ENCODE peak calls at places on chromosomes 3 and 15, in nine cellular contexts. One of them, this sample, is unnamed.

GRCh38 chr15:91593081-91593480 is 260.4 kb upstream of the SLCO3A1 start:
- DNase-seq in IMR-90: peak
- DNase-seq in esophagus squamous epithelium: no peak
- DNase-seq in A549: no peak
- DNase-seq in ovary: no peak
- DNase-seq in breast epithelium: no peak
- DNase-seq in endothelial cell of umbilical vein: no peak
- DNase-seq in adrenal gland: no peak
- DNase-seq in heart left ventricle: no peak
- DNase-seq in this sample: no peak

GRCh38 chr3:190658106-190658505 is 144.2 kb downstream of the IL1RAP start:
- DNase-seq in A549: no peak
- DNase-seq in IMR-90: no peak
- DNase-seq in heart left ventricle: no peak
- DNase-seq in adrenal gland: no peak
- DNase-seq in breast epithelium: no peak
- DNase-seq in ovary: no peak
- DNase-seq in endothelial cell of umbilical vein: no peak
- DNase-seq in esophagus squamous epithelium: no peak
- DNase-seq in this sample: no peak

GRCh38 chr3:111812680-111813079 is 46.4 kb upstream of the PHLDB2 start:
- DNase-seq in esophagus squamous epithelium: no peak
- DNase-seq in breast epithelium: no peak
- DNase-seq in ovary: no peak
- DNase-seq in endothelial cell of umbilical vein: peak
- DNase-seq in adrenal gland: no peak
- DNase-seq in IMR-90: no peak
- DNase-seq in A549: no peak
- DNase-seq in heart left ventricle: no peak
- DNase-seq in this sample: no peak

GRCh38 chr3:126268866-126269265 is 88.3 kb downstream of the KLF15 start:
- DNase-seq in ovary: no peak
- DNase-seq in heart left ventricle: peak
- DNase-seq in A549: no peak
- DNase-seq in IMR-90: no peak
- DNase-seq in esophagus squamous epithelium: no peak
- DNase-seq in breast epithelium: no peak
- DNase-seq in adrenal gland: no peak
- DNase-seq in endothelial cell of umbilical vein: no peak
- DNase-seq in this sample: no peak

GRCh38 chr3:195897081-195897852 is 11.1 kb downstream of the TNK2 start:
- DNase-seq in A549: peak
- DNase-seq in esophagus squamous epithelium: no peak
- DNase-seq in heart left ventricle: peak
- DNase-seq in ovary: peak
- DNase-seq in endothelial cell of umbilical vein: peak
- DNase-seq in IMR-90: peak
- DNase-seq in breast epithelium: no peak
- DNase-seq in adrenal gland: peak
- DNase-seq in this sample: peak

GRCh38 chr3:18246336-18247060 is 178.6 kb downstream of the SATB1 start:
- DNase-seq in adrenal gland: no peak
- DNase-seq in heart left ventricle: no peak
- DNase-seq in ovary: no peak
- DNase-seq in endothelial cell of umbilical vein: no peak
- DNase-seq in A549: no peak
- DNase-seq in breast epithelium: no peak
- DNase-seq in IMR-90: no peak
- DNase-seq in esophagus squamous epithelium: no peak
- DNase-seq in this sample: no peak

GRCh38 chr3:177977381-177978158 is 558.7 kb upstream of the KCNMB2 start:
- DNase-seq in ovary: no peak
- DNase-seq in IMR-90: peak
- DNase-seq in A549: peak
- DNase-seq in esophagus squamous epithelium: no peak
- DNase-seq in adrenal gland: no peak
- DNase-seq in endothelial cell of umbilical vein: peak
- DNase-seq in breast epithelium: no peak
- DNase-seq in heart left ventricle: no peak
- DNase-seq in this sample: no peak

GRCh38 chr3:13208706-13209295 is 135.6 kb upstream of the IQSEC1 start:
- DNase-seq in heart left ventricle: no peak
- DNase-seq in ovary: no peak
- DNase-seq in endothelial cell of umbilical vein: no peak
- DNase-seq in adrenal gland: no peak
- DNase-seq in breast epithelium: no peak
- DNase-seq in esophagus squamous epithelium: no peak
- DNase-seq in A549: no peak
- DNase-seq in IMR-90: no peak
- DNase-seq in this sample: no peak

GRCh38 chr3:31050296-31050695 is 155.8 kb upstream of the GADL1 start:
- DNase-seq in heart left ventricle: no peak
- DNase-seq in breast epithelium: no peak
- DNase-seq in A549: no peak
- DNase-seq in endothelial cell of umbilical vein: no peak
- DNase-seq in esophagus squamous epithelium: no peak
- DNase-seq in IMR-90: no peak
- DNase-seq in ovary: no peak
- DNase-seq in adrenal gland: no peak
- DNase-seq in this sample: no peak

GRCh38 chr3:112653881-112654300 is 12.9 kb upstream of the CCDC80 start:
- DNase-seq in breast epithelium: no peak
- DNase-seq in ovary: peak
- DNase-seq in adrenal gland: no peak
- DNase-seq in endothelial cell of umbilical vein: no peak
- DNase-seq in esophagus squamous epithelium: no peak
- DNase-seq in heart left ventricle: peak
- DNase-seq in IMR-90: peak
- DNase-seq in A549: peak
- DNase-seq in this sample: no peak

GRCh38 chr3:146154316-146154715 is 6.7 kb downstream of the PLOD2 start:
- DNase-seq in adrenal gland: no peak
- DNase-seq in ovary: no peak
- DNase-seq in breast epithelium: no peak
- DNase-seq in heart left ventricle: no peak
- DNase-seq in IMR-90: no peak
- DNase-seq in endothelial cell of umbilical vein: no peak
- DNase-seq in A549: no peak
- DNase-seq in esophagus squamous epithelium: no peak
- DNase-seq in this sample: no peak

GRCh38 chr3:146155022-146155421 is 6.0 kb downstream of the PLOD2 start:
- DNase-seq in heart left ventricle: no peak
- DNase-seq in ovary: no peak
- DNase-seq in IMR-90: no peak
- DNase-seq in A549: no peak
- DNase-seq in breast epithelium: no peak
- DNase-seq in esophagus squamous epithelium: no peak
- DNase-seq in endothelial cell of umbilical vein: no peak
- DNase-seq in adrenal gland: no peak
- DNase-seq in this sample: no peak

GRCh38 chr3:146157325-146158060 is 3.5 kb downstream of the PLOD2 start:
- DNase-seq in heart left ventricle: no peak
- DNase-seq in adrenal gland: no peak
- DNase-seq in breast epithelium: no peak
- DNase-seq in endothelial cell of umbilical vein: peak
- DNase-seq in A549: no peak
- DNase-seq in esophagus squamous epithelium: no peak
- DNase-seq in ovary: no peak
- DNase-seq in IMR-90: no peak
- DNase-seq in this sample: no peak

GRCh38 chr3:146156801-146157310 is 4.1 kb downstream of the PLOD2 start:
- DNase-seq in endothelial cell of umbilical vein: peak
- DNase-seq in A549: no peak
- DNase-seq in IMR-90: no peak
- DNase-seq in breast epithelium: no peak
- DNase-seq in ovary: no peak
- DNase-seq in esophagus squamous epithelium: no peak
- DNase-seq in heart left ventricle: no peak
- DNase-seq in adrenal gland: no peak
- DNase-seq in this sample: no peak

GRCh38 chr3:146156060-146156459 is 4.9 kb downstream of the PLOD2 start:
- DNase-seq in breast epithelium: no peak
- DNase-seq in A549: no peak
- DNase-seq in heart left ventricle: no peak
- DNase-seq in ovary: no peak
- DNase-seq in endothelial cell of umbilical vein: peak
- DNase-seq in IMR-90: no peak
- DNase-seq in adrenal gland: no peak
- DNase-seq in esophagus squamous epithelium: no peak
- DNase-seq in this sample: no peak
- H3K27ac ChIP-seq in breast epithelium: peak
- H3K27ac ChIP-seq in A549: peak
- H3K27ac ChIP-seq in heart left ventricle: peak
- H3K27ac ChIP-seq in ovary: peak
- H3K27ac ChIP-seq in endothelial cell of umbilical vein: peak
- H3K27ac ChIP-seq in IMR-90: no peak
- H3K27ac ChIP-seq in adrenal gland: no peak
- H3K27ac ChIP-seq in esophagus squamous epithelium: peak
- H3K27ac ChIP-seq in this sample: peak

GRCh38 chr3:50321146-50321843 is 1.2 kb downstream of the HYAL2 start:
- DNase-seq in esophagus squamous epithelium: peak
- DNase-seq in IMR-90: peak
- DNase-seq in endothelial cell of umbilical vein: peak
- DNase-seq in A549: peak
- DNase-seq in adrenal gland: peak
- DNase-seq in heart left ventricle: peak
- DNase-seq in ovary: peak
- DNase-seq in breast epithelium: peak
- DNase-seq in this sample: peak
- TF ChIP-seq POLR2A in esophagus squamous epithelium: peak
- TF ChIP-seq POLR2A in IMR-90: peak
- TF ChIP-seq POLR2A in endothelial cell of umbilical vein: peak
- TF ChIP-seq POLR2A in A549: peak
- TF ChIP-seq POLR2A in adrenal gland: peak
- TF ChIP-seq POLR2A in heart left ventricle: peak
- TF ChIP-seq POLR2A in ovary: peak
- TF ChIP-seq POLR2A in breast epithelium: no peak
- TF ChIP-seq POLR2A in this sample: peak

GRCh38 chr15:78565097-78565950 is at the start of gene CHRNA5:
- DNase-seq in adrenal gland: peak
- DNase-seq in ovary: peak
- DNase-seq in heart left ventricle: peak
- DNase-seq in A549: peak
- DNase-seq in endothelial cell of umbilical vein: peak
- DNase-seq in breast epithelium: peak
- DNase-seq in IMR-90: peak
- DNase-seq in esophagus squamous epithelium: peak
- DNase-seq in this sample: peak
- H3K27ac ChIP-seq in adrenal gland: peak
- H3K27ac ChIP-seq in ovary: no peak
- H3K27ac ChIP-seq in heart left ventricle: peak
- H3K27ac ChIP-seq in A549: peak
- H3K27ac ChIP-seq in endothelial cell of umbilical vein: no peak
- H3K27ac ChIP-seq in breast epithelium: peak
- H3K27ac ChIP-seq in IMR-90: no peak
- H3K27ac ChIP-seq in esophagus squamous epithelium: peak
- H3K27ac ChIP-seq in this sample: no peak

DNA sequence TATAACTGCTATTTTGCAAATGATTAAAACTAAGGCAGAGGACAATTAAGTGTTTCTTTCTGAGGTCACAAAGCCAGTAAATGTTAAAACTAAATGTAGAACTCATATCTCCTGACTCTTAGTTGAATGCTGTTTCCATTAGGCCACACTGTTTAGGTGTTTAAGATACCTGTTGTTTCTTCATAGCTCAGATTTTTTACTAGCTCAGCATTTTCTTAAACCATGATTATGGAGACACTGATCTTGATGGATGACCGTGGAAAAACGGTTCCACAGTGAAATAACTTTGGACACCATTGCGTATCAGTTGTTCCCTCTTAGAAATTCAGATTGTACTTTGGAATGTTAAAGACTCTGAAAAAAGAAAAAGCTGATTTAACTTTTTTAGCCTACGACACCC is 177.5 kb downstream of the TCF12 start:
- DNase-seq in adrenal gland: no peak
- DNase-seq in heart left ventricle: no peak
- DNase-seq in A549: no peak
- DNase-seq in esophagus squamous epithelium: no peak
- DNase-seq in endothelial cell of umbilical vein: no peak
- DNase-seq in breast epithelium: no peak
- DNase-seq in IMR-90: no peak
- DNase-seq in ovary: no peak
- DNase-seq in this sample: no peak
- TF ChIP-seq POLR2A in adrenal gland: no peak
- TF ChIP-seq POLR2A in heart left ventricle: no peak
- TF ChIP-seq POLR2A in A549: no peak
- TF ChIP-seq POLR2A in esophagus squamous epithelium: no peak
- TF ChIP-seq POLR2A in endothelial cell of umbilical vein: no peak
- TF ChIP-seq POLR2A in breast epithelium: no peak
- TF ChIP-seq POLR2A in IMR-90: no peak
- TF ChIP-seq POLR2A in ovary: no peak
- TF ChIP-seq POLR2A in this sample: no peak

GRCh38 chr3:66484106-66484857 is 16.5 kb downstream of the LRIG1 start:
- DNase-seq in A549: no peak
- DNase-seq in heart left ventricle: no peak
- DNase-seq in adrenal gland: no peak
- DNase-seq in esophagus squamous epithelium: no peak
- DNase-seq in breast epithelium: no peak
- DNase-seq in ovary: no peak
- DNase-seq in IMR-90: no peak
- DNase-seq in endothelial cell of umbilical vein: no peak
- DNase-seq in this sample: no peak
- H3K27ac ChIP-seq in A549: no peak
- H3K27ac ChIP-seq in heart left ventricle: peak
- H3K27ac ChIP-seq in adrenal gland: no peak
- H3K27ac ChIP-seq in esophagus squamous epithelium: peak
- H3K27ac ChIP-seq in breast epithelium: peak
- H3K27ac ChIP-seq in ovary: peak
- H3K27ac ChIP-seq in IMR-90: no peak
- H3K27ac ChIP-seq in endothelial cell of umbilical vein: no peak
- H3K27ac ChIP-seq in this sample: peak

This sample was measured in upper lobe of left lung.